ENCODE peak calls at places on chromosomes 7 and 10, in six cellular contexts. One of them, this sample, is unnamed.

GRCh38 chr10:123974406-123974805 is 82.8 kb upstream of the CPXM2 start:
- DNase-seq in AG09319: peak
- DNase-seq in PC-3: peak
- DNase-seq in left lung: no peak
- DNase-seq in MCF 10A: peak
- DNase-seq in WTC11: no peak
- DNase-seq in this sample: no peak

GRCh38 chr7:45649560-45650346 is 75.6 kb downstream of the ADCY1 start:
- DNase-seq in WTC11: no peak
- DNase-seq in MCF 10A: no peak
- DNase-seq in PC-3: no peak
- DNase-seq in left lung: no peak
- DNase-seq in AG09319: no peak
- DNase-seq in this sample: no peak

GRCh38 chr7:4352069-4352468 is 330.0 kb upstream of the FOXK1 start:
- DNase-seq in AG09319: no peak
- DNase-seq in MCF 10A: no peak
- DNase-seq in PC-3: no peak
- DNase-seq in WTC11: no peak
- DNase-seq in left lung: no peak
- DNase-seq in this sample: no peak

GRCh38 chr10:43981232-43981631 is 332.6 kb upstream of the ZNF32 start:
- DNase-seq in left lung: no peak
- DNase-seq in MCF 10A: no peak
- DNase-seq in WTC11: no peak
- DNase-seq in AG09319: peak
- DNase-seq in PC-3: no peak
- DNase-seq in this sample: no peak

GRCh38 chr10:16470747-16471146 is 33.9 kb downstream of the PTER start:
- DNase-seq in PC-3: no peak
- DNase-seq in WTC11: no peak
- DNase-seq in AG09319: no peak
- DNase-seq in MCF 10A: no peak
- DNase-seq in left lung: no peak
- DNase-seq in this sample: no peak

GRCh38 chr10:14024349-14025202 is 306.1 kb downstream of the FRMD4A start:
- DNase-seq in PC-3: no peak
- DNase-seq in AG09319: no peak
- DNase-seq in left lung: no peak
- DNase-seq in MCF 10A: no peak
- DNase-seq in WTC11: no peak
- DNase-seq in this sample: no peak

GRCh38 chr10:124285587-124286527 is 132.9 kb downstream of the OAT start:
- DNase-seq in left lung: peak
- DNase-seq in PC-3: no peak
- DNase-seq in MCF 10A: no peak
- DNase-seq in AG09319: no peak
- DNase-seq in WTC11: peak
- DNase-seq in this sample: peak

GRCh38 chr7:74527842-74528241 is 74.1 kb downstream of the GTF2IRD1 start:
- DNase-seq in left lung: no peak
- DNase-seq in WTC11: no peak
- DNase-seq in AG09319: no peak
- DNase-seq in PC-3: no peak
- DNase-seq in MCF 10A: peak
- DNase-seq in this sample: no peak

GRCh38 chr7:38211940-38212339 is 33.9 kb downstream of the STARD3NL start:
- DNase-seq in PC-3: no peak
- DNase-seq in MCF 10A: no peak
- DNase-seq in WTC11: no peak
- DNase-seq in left lung: no peak
- DNase-seq in AG09319: no peak
- DNase-seq in this sample: no peak

GRCh38 chr10:48418189-48418588 is 111.7 kb downstream of the MAPK8 start:
- DNase-seq in WTC11: no peak
- DNase-seq in left lung: no peak
- DNase-seq in AG09319: no peak
- DNase-seq in MCF 10A: no peak
- DNase-seq in PC-3: no peak
- DNase-seq in this sample: no peak

GRCh38 chr7:26410156-26410555 is 118.5 kb downstream of the SNX10 start:
- DNase-seq in AG09319: no peak
- DNase-seq in MCF 10A: no peak
- DNase-seq in left lung: no peak
- DNase-seq in WTC11: no peak
- DNase-seq in PC-3: no peak
- DNase-seq in this sample: no peak

GRCh38 chr10:110834622-110835219 is 37.0 kb upstream of the PDCD4 start:
- DNase-seq in MCF 10A: no peak
- DNase-seq in PC-3: no peak
- DNase-seq in left lung: no peak
- DNase-seq in AG09319: no peak
- DNase-seq in WTC11: no peak
- DNase-seq in this sample: no peak

GRCh38 chr10:124105594-124105993 is 12.2 kb upstream of the CHST15 start:
- DNase-seq in PC-3: peak
- DNase-seq in left lung: no peak
- DNase-seq in WTC11: no peak
- DNase-seq in AG09319: no peak
- DNase-seq in MCF 10A: peak
- DNase-seq in this sample: no peak

GRCh38 chr10:132096863-132097478 is 31.2 kb downstream of the JAKMIP3 start:
- DNase-seq in AG09319: no peak
- DNase-seq in MCF 10A: no peak
- DNase-seq in WTC11: no peak
- DNase-seq in PC-3: no peak
- DNase-seq in left lung: peak
- DNase-seq in this sample: no peak

GRCh38 chr10:56646712-56647111 is 285.7 kb upstream of the ZWINT start:
- DNase-seq in left lung: no peak
- DNase-seq in PC-3: no peak
- DNase-seq in WTC11: no peak
- DNase-seq in AG09319: no peak
- DNase-seq in MCF 10A: no peak
- DNase-seq in this sample: no peak

GRCh38 chr7:12722720-12723241 is 35.3 kb downstream of the ARL4A start:
- DNase-seq in AG09319: no peak
- DNase-seq in MCF 10A: no peak
- DNase-seq in WTC11: no peak
- DNase-seq in PC-3: no peak
- DNase-seq in left lung: no peak
- DNase-seq in this sample: no peak

GRCh38 chr10:18683427-18683826 is 24.2 kb downstream of the ARL5B start:
- DNase-seq in AG09319: peak
- DNase-seq in MCF 10A: peak
- DNase-seq in PC-3: peak
- DNase-seq in WTC11: no peak
- DNase-seq in left lung: no peak
- DNase-seq in this sample: no peak

GRCh38 chr7:41882745-41883527 is 180.0 kb upstream of the INHBA start:
- DNase-seq in AG09319: no peak
- DNase-seq in left lung: no peak
- DNase-seq in MCF 10A: no peak
- DNase-seq in WTC11: no peak
- DNase-seq in PC-3: no peak
- DNase-seq in this sample: peak
- TF ChIP-seq CTCF in AG09319: no peak
- TF ChIP-seq CTCF in left lung: no peak
- TF ChIP-seq CTCF in MCF 10A: no peak
- TF ChIP-seq CTCF in WTC11: no peak
- TF ChIP-seq CTCF in PC-3: no peak
- TF ChIP-seq CTCF in this sample: no peak

GRCh38 chr7:50367570-50367969 is 63.1 kb downstream of the IKZF1 start:
- DNase-seq in MCF 10A: no peak
- DNase-seq in left lung: no peak
- DNase-seq in PC-3: no peak
- DNase-seq in WTC11: no peak
- DNase-seq in AG09319: no peak
- DNase-seq in this sample: no peak

GRCh38 chr7:50368366-50368765 is 63.9 kb downstream of the IKZF1 start:
- DNase-seq in PC-3: no peak
- DNase-seq in AG09319: no peak
- DNase-seq in WTC11: no peak
- DNase-seq in left lung: no peak
- DNase-seq in MCF 10A: no peak
- DNase-seq in this sample: no peak

GRCh38 chr7:50370884-50371283 is 66.4 kb downstream of the IKZF1 start:
- DNase-seq in PC-3: no peak
- DNase-seq in left lung: no peak
- DNase-seq in MCF 10A: no peak
- DNase-seq in AG09319: no peak
- DNase-seq in WTC11: no peak
- DNase-seq in this sample: no peak

GRCh38 chr7:50371551-50372021 is 67.1 kb downstream of the IKZF1 start:
- DNase-seq in AG09319: no peak
- DNase-seq in MCF 10A: no peak
- DNase-seq in PC-3: no peak
- DNase-seq in WTC11: no peak
- DNase-seq in left lung: no peak
- DNase-seq in this sample: no peak

GRCh38 chr7:50369408-50370026 is 65.0 kb downstream of the IKZF1 start:
- DNase-seq in PC-3: peak
- DNase-seq in MCF 10A: peak
- DNase-seq in AG09319: no peak
- DNase-seq in WTC11: no peak
- DNase-seq in left lung: no peak
- DNase-seq in this sample: peak
- TF ChIP-seq CTCF in PC-3: peak
- TF ChIP-seq CTCF in MCF 10A: peak
- TF ChIP-seq CTCF in AG09319: no peak
- TF ChIP-seq CTCF in WTC11: peak
- TF ChIP-seq CTCF in left lung: peak
- TF ChIP-seq CTCF in this sample: peak

DNA sequence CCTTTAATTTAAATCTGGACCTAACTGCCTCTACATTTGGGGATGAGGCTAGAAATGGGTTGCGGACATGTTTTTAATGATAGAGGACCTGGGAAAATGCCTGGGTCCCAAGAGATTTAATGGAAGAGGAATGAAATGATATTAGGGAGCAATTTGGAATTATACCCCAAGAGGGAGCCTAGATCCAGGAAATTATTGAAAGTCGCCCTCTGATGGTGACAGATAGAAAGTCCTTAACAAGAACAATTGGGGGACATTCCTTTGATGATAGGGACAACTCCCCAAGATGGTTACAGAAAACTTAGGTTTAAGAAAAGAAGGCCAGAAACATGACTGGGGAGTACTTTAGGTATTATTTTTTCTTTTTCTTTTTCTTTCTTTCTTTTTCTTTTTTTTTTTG is 9.5 kb upstream of the TSGA13 start:
- DNase-seq in WTC11: no peak
- DNase-seq in left lung: no peak
- DNase-seq in AG09319: peak
- DNase-seq in PC-3: peak
- DNase-seq in MCF 10A: peak
- DNase-seq in this sample: peak
- TF ChIP-seq CTCF in WTC11: no peak
- TF ChIP-seq CTCF in left lung: peak
- TF ChIP-seq CTCF in AG09319: peak
- TF ChIP-seq CTCF in PC-3: peak
- TF ChIP-seq CTCF in MCF 10A: peak
- TF ChIP-seq CTCF in this sample: peak

DNA sequence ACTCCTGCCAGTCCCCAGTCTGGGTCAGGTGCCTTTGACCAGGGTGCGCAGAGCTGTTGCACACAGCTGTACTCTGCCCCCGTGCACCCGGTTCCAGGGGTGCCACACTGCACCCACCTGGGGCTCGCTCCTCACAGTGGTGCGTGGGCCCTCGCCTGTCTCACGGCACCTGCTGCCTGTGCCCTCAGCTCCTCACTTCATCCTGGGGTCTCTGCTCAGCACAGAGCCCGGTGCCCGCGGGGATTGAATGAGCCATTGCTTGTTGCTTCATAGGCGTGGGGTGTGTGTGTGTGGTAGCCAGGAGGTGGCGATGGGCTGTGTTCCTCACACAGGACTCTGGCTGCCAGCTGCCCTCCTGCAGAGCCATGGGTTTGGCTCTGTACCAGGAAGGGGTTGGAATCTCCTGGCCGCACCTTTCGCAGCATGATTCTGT is 18.5 kb downstream of the EIF3B start:
- DNase-seq in WTC11: no peak
- DNase-seq in left lung: no peak
- DNase-seq in MCF 10A: peak
- DNase-seq in PC-3: no peak
- DNase-seq in AG09319: no peak
- DNase-seq in this sample: no peak
- TF ChIP-seq CTCF in WTC11: no peak
- TF ChIP-seq CTCF in left lung: no peak
- TF ChIP-seq CTCF in MCF 10A: no peak
- TF ChIP-seq CTCF in PC-3: no peak
- TF ChIP-seq CTCF in AG09319: no peak
- TF ChIP-seq CTCF in this sample: no peak

DNA sequence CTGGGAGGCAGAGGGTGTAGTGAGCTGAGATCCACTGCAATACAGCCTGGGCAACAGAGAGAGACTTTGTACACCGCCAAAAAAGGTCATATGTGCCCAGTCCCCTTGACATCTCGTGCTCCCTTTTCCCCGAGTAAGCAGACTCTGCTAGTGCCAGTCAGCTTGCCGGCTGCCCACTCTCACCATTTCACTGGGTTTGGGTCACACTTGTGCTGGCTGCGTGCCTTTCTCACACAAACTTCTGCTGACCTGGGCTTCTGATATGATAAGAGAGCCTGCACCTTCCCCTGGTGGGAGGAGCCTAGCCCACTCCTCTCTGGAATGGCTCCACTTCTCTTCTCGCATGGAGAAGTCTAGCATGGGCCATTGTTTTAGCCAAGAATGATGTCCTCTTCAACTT is 53.4 kb downstream of the MPP7 start:
- DNase-seq in left lung: no peak
- DNase-seq in AG09319: no peak
- DNase-seq in MCF 10A: no peak
- DNase-seq in WTC11: no peak
- DNase-seq in PC-3: no peak
- DNase-seq in this sample: no peak
- TF ChIP-seq CTCF in left lung: no peak
- TF ChIP-seq CTCF in AG09319: no peak
- TF ChIP-seq CTCF in MCF 10A: no peak
- TF ChIP-seq CTCF in WTC11: no peak
- TF ChIP-seq CTCF in PC-3: no peak
- TF ChIP-seq CTCF in this sample: no peak

GRCh38 chr10:75651452-75651851 is 220.0 kb downstream of the LRMDA start:
- DNase-seq in PC-3: peak
- DNase-seq in MCF 10A: peak
- DNase-seq in left lung: no peak
- DNase-seq in AG09319: no peak
- DNase-seq in WTC11: peak
- DNase-seq in this sample: no peak
- TF ChIP-seq CTCF in PC-3: peak
- TF ChIP-seq CTCF in MCF 10A: no peak
- TF ChIP-seq CTCF in left lung: peak
- TF ChIP-seq CTCF in AG09319: peak
- TF ChIP-seq CTCF in WTC11: no peak
- TF ChIP-seq CTCF in this sample: no peak